ENCODE peak calls at places on chromosomes 4 and X, in seven cellular contexts. One of them, this sample, is unnamed.

GRCh38 chr4:106385853-106386393 is 17.3 kb upstream of the GIMD1 start:
- DNase-seq in coronary artery: no peak
- DNase-seq in A673: no peak
- DNase-seq in psoas muscle: no peak
- DNase-seq in cardiac fibroblast: no peak
- DNase-seq in fibroblast of mammary gland: no peak
- DNase-seq in body of pancreas: no peak
- DNase-seq in this sample: no peak

GRCh38 chrX:45850775-45851433 is 650.2 kb upstream of the DIPK2B start:
- DNase-seq in coronary artery: no peak
- DNase-seq in A673: peak
- DNase-seq in psoas muscle: peak
- DNase-seq in cardiac fibroblast: peak
- DNase-seq in fibroblast of mammary gland: peak
- DNase-seq in body of pancreas: peak
- DNase-seq in this sample: peak

GRCh38 chr4:37648084-37648817 is 37.9 kb downstream of the RELL1 start:
- DNase-seq in coronary artery: peak
- DNase-seq in A673: no peak
- DNase-seq in psoas muscle: peak
- DNase-seq in cardiac fibroblast: peak
- DNase-seq in fibroblast of mammary gland: peak
- DNase-seq in body of pancreas: peak
- DNase-seq in this sample: peak

GRCh38 chr4:185738851-185739250 is 73.1 kb downstream of the SORBS2 start:
- DNase-seq in coronary artery: no peak
- DNase-seq in A673: no peak
- DNase-seq in psoas muscle: no peak
- DNase-seq in cardiac fibroblast: peak
- DNase-seq in fibroblast of mammary gland: no peak
- DNase-seq in body of pancreas: no peak
- DNase-seq in this sample: no peak

GRCh38 chrX:65528705-65529340 is 5.8 kb downstream of the LAS1L start:
- DNase-seq in coronary artery: no peak
- DNase-seq in A673: peak
- DNase-seq in psoas muscle: peak
- DNase-seq in cardiac fibroblast: peak
- DNase-seq in fibroblast of mammary gland: peak
- DNase-seq in body of pancreas: peak
- DNase-seq in this sample: peak

GRCh38 chr4:150609131-150609530 is 27.2 kb downstream of the MAB21L2 start:
- DNase-seq in coronary artery: no peak
- DNase-seq in A673: no peak
- DNase-seq in psoas muscle: no peak
- DNase-seq in cardiac fibroblast: no peak
- DNase-seq in fibroblast of mammary gland: peak
- DNase-seq in body of pancreas: no peak
- DNase-seq in this sample: no peak

GRCh38 chr4:77190053-77190452 is 33.0 kb downstream of the CCNG2 start:
- DNase-seq in coronary artery: no peak
- DNase-seq in A673: no peak
- DNase-seq in psoas muscle: no peak
- DNase-seq in cardiac fibroblast: no peak
- DNase-seq in fibroblast of mammary gland: no peak
- DNase-seq in body of pancreas: no peak
- DNase-seq in this sample: no peak

GRCh38 chr4:53480909-53481308 is 103.5 kb downstream of the FIP1L1 start:
- DNase-seq in coronary artery: no peak
- DNase-seq in A673: no peak
- DNase-seq in psoas muscle: no peak
- DNase-seq in cardiac fibroblast: no peak
- DNase-seq in fibroblast of mammary gland: no peak
- DNase-seq in body of pancreas: no peak
- DNase-seq in this sample: no peak

GRCh38 chrX:17374619-17375360 is at the start of gene NHS:
- DNase-seq in coronary artery: peak
- DNase-seq in A673: peak
- DNase-seq in psoas muscle: peak
- DNase-seq in cardiac fibroblast: peak
- DNase-seq in fibroblast of mammary gland: peak
- DNase-seq in body of pancreas: peak
- DNase-seq in this sample: peak

GRCh38 chr4:82469776-82470345 is 39.5 kb downstream of the ENOPH1 start:
- DNase-seq in coronary artery: no peak
- DNase-seq in A673: no peak
- DNase-seq in psoas muscle: no peak
- DNase-seq in cardiac fibroblast: peak
- DNase-seq in fibroblast of mammary gland: peak
- DNase-seq in body of pancreas: no peak
- DNase-seq in this sample: peak

GRCh38 chr4:182808673-182809416 is 108.3 kb downstream of the DCTD start:
- DNase-seq in coronary artery: no peak
- DNase-seq in A673: no peak
- DNase-seq in psoas muscle: no peak
- DNase-seq in cardiac fibroblast: no peak
- DNase-seq in fibroblast of mammary gland: no peak
- DNase-seq in body of pancreas: no peak
- DNase-seq in this sample: peak

GRCh38 chr4:35106091-35106734 is 1138.1 kb downstream of the ARAP2 start:
- DNase-seq in coronary artery: no peak
- DNase-seq in A673: no peak
- DNase-seq in psoas muscle: no peak
- DNase-seq in cardiac fibroblast: no peak
- DNase-seq in fibroblast of mammary gland: no peak
- DNase-seq in body of pancreas: no peak
- DNase-seq in this sample: no peak

GRCh38 chrX:29397506-29397905 is 810.3 kb downstream of the IL1RAPL1 start:
- DNase-seq in coronary artery: no peak
- DNase-seq in A673: no peak
- DNase-seq in psoas muscle: no peak
- DNase-seq in cardiac fibroblast: peak
- DNase-seq in fibroblast of mammary gland: peak
- DNase-seq in body of pancreas: no peak
- DNase-seq in this sample: peak

DNA sequence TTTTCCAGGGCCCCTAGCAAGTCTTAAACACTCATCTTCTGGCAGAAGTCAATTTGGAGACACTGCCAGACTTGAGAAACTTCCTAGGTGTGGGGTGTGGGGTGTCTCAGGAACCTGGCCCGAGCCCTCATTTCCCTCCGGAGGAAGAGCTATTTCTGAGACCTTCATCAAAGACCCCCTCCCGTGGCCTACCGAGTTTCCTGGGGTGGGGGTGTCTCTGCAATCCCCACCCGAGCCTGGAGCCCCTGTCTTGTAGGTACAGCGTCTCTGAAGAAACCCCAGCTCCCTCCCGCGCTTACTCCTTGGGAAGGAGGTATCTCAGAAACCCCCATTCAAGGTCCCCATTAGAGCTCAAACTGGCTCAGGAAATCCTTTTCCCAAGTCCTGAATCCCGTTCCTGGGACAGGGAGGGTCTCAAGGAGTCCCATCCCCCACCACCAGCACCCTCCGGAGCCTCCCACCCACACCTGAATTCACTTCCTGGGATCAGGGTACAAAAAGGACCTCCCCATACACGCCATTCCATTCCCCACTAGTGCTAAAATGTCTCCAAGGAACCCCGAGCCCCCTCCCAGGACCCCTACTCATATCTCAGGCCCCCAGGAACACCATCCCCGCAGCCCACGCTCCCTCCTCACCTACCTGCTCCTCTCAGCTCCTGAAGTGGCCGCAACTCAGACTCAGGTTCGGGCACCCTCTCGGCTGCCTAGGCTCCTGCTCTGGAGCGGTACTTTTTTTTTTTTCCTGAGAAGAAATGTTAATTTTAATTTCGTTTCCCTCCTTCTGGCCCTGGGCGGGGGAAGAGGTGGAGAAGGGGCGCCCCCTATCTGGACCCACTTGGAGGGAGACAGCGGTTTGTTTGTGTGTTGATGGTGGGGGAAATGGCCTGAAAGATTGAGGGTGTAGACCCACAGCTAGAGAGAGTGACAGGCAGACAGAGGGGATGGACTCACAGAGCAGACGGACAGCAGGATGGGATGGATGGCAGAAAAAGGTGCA is 1.1 kb downstream of the SLC38A5 start:
- DNase-seq in coronary artery: no peak
- DNase-seq in A673: peak
- DNase-seq in psoas muscle: no peak
- DNase-seq in cardiac fibroblast: no peak
- DNase-seq in fibroblast of mammary gland: no peak
- DNase-seq in body of pancreas: no peak
- DNase-seq in this sample: no peak
- TF ChIP-seq CTCF in coronary artery: no peak
- TF ChIP-seq CTCF in A673: peak
- TF ChIP-seq CTCF in psoas muscle: no peak
- TF ChIP-seq CTCF in cardiac fibroblast: no peak
- TF ChIP-seq CTCF in fibroblast of mammary gland: no peak
- TF ChIP-seq CTCF in body of pancreas: no peak
- TF ChIP-seq CTCF in this sample: no peak

GRCh38 chrX:66676990-66677389 is 38.1 kb upstream of the EDA2R start:
- DNase-seq in coronary artery: no peak
- DNase-seq in A673: peak
- DNase-seq in psoas muscle: no peak
- DNase-seq in cardiac fibroblast: peak
- DNase-seq in fibroblast of mammary gland: peak
- DNase-seq in body of pancreas: no peak
- DNase-seq in this sample: peak
- H3K4me3 ChIP-seq in coronary artery: no peak
- H3K4me3 ChIP-seq in A673: no peak
- H3K4me3 ChIP-seq in psoas muscle: no peak
- H3K4me3 ChIP-seq in cardiac fibroblast: no peak
- H3K4me3 ChIP-seq in fibroblast of mammary gland: no peak
- H3K4me3 ChIP-seq in body of pancreas: no peak
- H3K4me3 ChIP-seq in this sample: peak

DNA sequence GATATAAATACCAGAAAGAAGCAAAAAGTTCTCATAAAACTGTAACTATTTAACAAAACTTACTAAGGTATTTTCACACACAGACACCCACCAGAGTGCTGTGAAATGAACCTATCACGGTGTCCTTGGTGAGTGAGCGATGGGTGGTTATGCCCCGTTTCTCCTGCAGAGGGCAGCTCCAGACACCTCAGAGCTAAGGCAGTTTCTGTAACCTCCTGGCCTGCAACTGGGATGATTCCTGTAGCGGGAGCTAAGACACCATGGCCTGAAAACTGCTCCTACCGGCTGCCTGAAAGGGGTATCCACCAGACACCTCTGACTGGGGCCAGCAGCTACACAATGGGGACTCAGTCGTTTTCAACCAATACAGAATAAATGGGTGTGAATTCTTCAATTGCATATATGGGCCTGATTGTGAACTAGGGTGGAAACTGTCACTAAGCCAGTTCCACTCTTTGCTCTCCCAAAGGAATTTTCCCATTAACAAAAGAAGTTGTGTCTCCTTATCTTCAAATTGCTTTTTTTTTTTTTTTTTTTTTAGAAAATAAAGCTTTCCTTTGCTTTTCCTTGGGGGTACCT is 2375.8 kb upstream of the TENM3 start:
- DNase-seq in coronary artery: no peak
- DNase-seq in A673: peak
- DNase-seq in psoas muscle: no peak
- DNase-seq in cardiac fibroblast: peak
- DNase-seq in fibroblast of mammary gland: peak
- DNase-seq in body of pancreas: peak
- DNase-seq in this sample: no peak
- TF ChIP-seq CTCF in coronary artery: peak
- TF ChIP-seq CTCF in A673: peak
- TF ChIP-seq CTCF in psoas muscle: no peak
- TF ChIP-seq CTCF in cardiac fibroblast: peak
- TF ChIP-seq CTCF in fibroblast of mammary gland: peak
- TF ChIP-seq CTCF in body of pancreas: peak
- TF ChIP-seq CTCF in this sample: peak

DNA sequence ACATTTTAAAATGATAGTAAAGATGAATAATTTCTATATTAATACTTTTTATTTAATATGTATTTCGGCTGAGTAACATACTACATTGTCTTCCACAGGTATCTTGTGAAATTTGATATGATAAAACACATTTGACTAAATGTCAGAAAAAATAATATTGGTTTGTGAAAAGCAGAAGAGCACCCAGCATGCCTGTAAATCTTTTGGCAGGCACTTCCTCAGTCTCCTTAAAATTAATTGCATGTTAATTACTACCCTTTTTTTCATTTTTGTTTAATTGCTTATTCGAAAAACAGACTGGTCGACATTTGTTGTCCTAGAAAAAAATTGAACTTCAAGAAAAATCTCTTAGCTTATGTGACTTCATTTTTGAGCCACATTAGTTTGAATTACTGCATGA is 40.6 kb downstream of the CLCN3 start:
- DNase-seq in coronary artery: no peak
- DNase-seq in A673: no peak
- DNase-seq in psoas muscle: no peak
- DNase-seq in cardiac fibroblast: no peak
- DNase-seq in fibroblast of mammary gland: no peak
- DNase-seq in body of pancreas: no peak
- DNase-seq in this sample: no peak
- H3K4me3 ChIP-seq in coronary artery: no peak
- H3K4me3 ChIP-seq in A673: peak
- H3K4me3 ChIP-seq in psoas muscle: peak
- H3K4me3 ChIP-seq in cardiac fibroblast: peak
- H3K4me3 ChIP-seq in fibroblast of mammary gland: peak
- H3K4me3 ChIP-seq in body of pancreas: no peak
- H3K4me3 ChIP-seq in this sample: peak

GRCh38 chr4:112379306-112379705 is 82.1 kb downstream of the ALPK1 start:
- DNase-seq in coronary artery: no peak
- DNase-seq in A673: no peak
- DNase-seq in psoas muscle: no peak
- DNase-seq in cardiac fibroblast: no peak
- DNase-seq in fibroblast of mammary gland: no peak
- DNase-seq in body of pancreas: no peak
- DNase-seq in this sample: no peak
- TF ChIP-seq CTCF in coronary artery: no peak
- TF ChIP-seq CTCF in A673: no peak
- TF ChIP-seq CTCF in psoas muscle: no peak
- TF ChIP-seq CTCF in cardiac fibroblast: no peak
- TF ChIP-seq CTCF in fibroblast of mammary gland: no peak
- TF ChIP-seq CTCF in body of pancreas: no peak
- TF ChIP-seq CTCF in this sample: no peak

This sample was measured in fibroblast of pulmonary artery.